ENCODE peak calls at places on chromosome 1, in seven cellular contexts. H is astrocyte of the cerebellum; P is ovary; A is A673; X is OCI-LY7; M is Caco-2; G is CD8-positive, alpha-beta T cell. K is an unnamed sample.
A peak's percentile ranks its signal among the peaks of the same experiment; 100 is the strongest.

GRCh38 chr1:65343286-65343685 is 33.9 kb downstream of the DNAJC6 start:
- DNase-seq in H (no peak), M (no peak), G (no peak), X (no peak), P (no peak), A (no peak), K (peak; percentile 92)

GRCh38 chr1:150514913-150515327 is 632 bp upstream of the FALEC start:
- DNase-seq in H (no peak), P (no peak), G (no peak), A (no peak), X (no peak), M (no peak), K (no peak)

GRCh38 chr1:119409731-119410130 is 5.2 kb upstream of the HSD3B2 start:
- DNase-seq in A (no peak), M (no peak), H (peak; percentile 46), P (no peak), X (no peak), G (no peak), K (no peak)

GRCh38 chr1:205360891-205361290 is 4.2 kb upstream of the KLHDC8A start:
- DNase-seq in P (no peak), A (no peak), X (no peak), M (no peak), G (no peak), H (no peak), K (no peak)

GRCh38 chr1:34013958-34014737 is 150.3 kb downstream of the HMGB4 start:
- DNase-seq in X (no peak), H (no peak), M (peak; percentile 7), A (peak; percentile 38), G (no peak), P (no peak), K (peak; percentile 5)

GRCh38 chr1:157090196-157090647 is 9.4 kb downstream of the ETV3L start:
- DNase-seq in G (peak; percentile 75), H (peak; percentile 75), X (peak; percentile 78), A (peak; percentile 95), M (peak; percentile 90), P (peak; percentile 83), K (peak; percentile 90)

GRCh38 chr1:201259476-201260235 is 23.6 kb upstream of the PKP1 start:
- DNase-seq in P (no peak), M (no peak), A (no peak), X (no peak), G (no peak), H (no peak), K (peak; percentile 96)

GRCh38 chr1:53346814-53347176 is 18.9 kb upstream of the LRP8 start:
- DNase-seq in P (no peak), X (no peak), A (no peak), M (no peak), G (no peak), H (no peak), K (no peak)

GRCh38 chr1:43305461-43305860 is 4.7 kb downstream of the TIE1 start:
- DNase-seq in A (no peak), P (no peak), X (peak; percentile 69), H (no peak), G (no peak), M (no peak), K (no peak)

GRCh38 chr1:1894354-1895049 is 3.6 kb upstream of the GNB1 start:
- DNase-seq in P (peak; percentile 44), A (peak; percentile 47), H (no peak), G (no peak), X (peak; percentile 80), M (peak; percentile 52), K (peak; percentile 28)

GRCh38 chr1:160658162-160658955 is 11.5 kb upstream of the SLAMF1 start:
- DNase-seq in A (no peak), P (no peak), M (peak; percentile 86), X (no peak), H (no peak), G (no peak), K (no peak)

DNA sequence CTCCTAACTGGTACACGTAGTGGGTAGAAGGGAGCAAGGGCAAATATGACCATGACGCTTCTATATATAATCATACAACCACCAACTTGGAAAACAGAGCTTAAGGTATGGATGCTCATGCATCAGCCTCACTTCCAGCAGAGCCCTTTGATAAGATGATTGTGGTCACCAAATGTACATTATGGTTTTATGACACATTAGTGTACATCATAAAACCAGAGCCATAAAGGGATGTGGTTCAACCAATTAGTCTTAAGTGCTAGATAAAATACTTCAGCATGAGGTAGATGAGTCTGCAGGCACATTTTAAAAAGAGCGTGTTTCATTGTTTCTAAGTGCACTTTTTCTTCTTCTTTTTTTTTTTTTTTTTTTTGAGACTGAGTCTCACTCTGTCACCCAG is 43.7 kb downstream of the NIBAN1 start:
- DNase-seq in P (no peak), X (no peak), M (no peak), G (no peak), H (no peak), A (no peak), K (no peak)
- TF ChIP-seq CTCF in P (no peak), X (no peak), M (no peak), G (no peak), H (no peak), A (no peak), K (no peak)

DNA sequence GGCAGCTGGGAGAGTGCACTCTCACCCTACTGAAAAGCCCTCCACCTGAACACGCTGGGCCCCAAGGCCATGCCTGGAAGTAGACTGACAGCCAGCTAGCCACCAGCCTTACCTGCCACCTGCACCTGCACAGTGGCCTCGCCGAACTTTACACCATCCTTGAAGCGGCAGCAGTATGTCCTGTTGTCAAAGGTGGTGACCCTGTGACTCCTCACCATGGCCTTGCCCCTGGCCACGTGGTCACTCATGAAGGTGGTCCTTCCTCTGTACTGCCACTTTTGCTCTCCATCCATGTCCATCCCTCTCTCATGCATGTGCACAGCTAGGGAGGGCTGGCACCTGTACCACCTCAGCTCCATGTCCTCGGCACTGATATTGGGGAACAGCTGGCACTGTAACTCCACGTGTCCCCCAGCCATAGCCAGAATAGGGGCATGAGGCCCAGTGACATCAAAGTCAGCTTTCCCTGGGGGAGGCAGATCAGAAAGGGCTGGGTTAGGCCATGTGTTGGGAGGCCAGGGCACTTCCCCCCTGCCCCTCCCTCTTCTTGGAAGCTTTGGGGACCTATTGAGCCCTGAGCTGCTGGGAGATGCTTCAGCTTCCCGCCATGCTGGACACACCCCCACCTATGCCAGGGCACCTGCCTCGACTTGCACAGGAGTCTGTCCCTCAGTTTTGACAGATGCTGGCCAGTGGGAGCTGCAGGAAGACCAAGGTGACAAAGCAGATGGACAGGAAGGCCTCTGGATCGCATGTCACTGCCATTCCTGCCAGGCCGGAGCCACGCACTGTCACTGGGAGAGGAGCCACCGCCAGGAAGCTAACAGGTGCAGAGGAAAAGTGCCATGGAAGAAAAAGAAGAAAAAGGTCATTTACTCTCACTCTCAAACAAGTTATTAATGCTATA is 24.6 kb downstream of the RNF187 start:
- DNase-seq in G (no peak), A (no peak), H (no peak), X (no peak), M (no peak), P (no peak), K (no peak)
- TF ChIP-seq CTCF in G (no peak), A (no peak), H (no peak), X (no peak), M (no peak), P (no peak), K (no peak)

GRCh38 chr1:91555074-91555730 is 54.6 kb downstream of the CDC7 start:
- DNase-seq in X (no peak), G (no peak), H (no peak), A (peak; percentile 6), P (peak; percentile 23), M (peak; percentile 10), K (peak; percentile 6)
- TF ChIP-seq CTCF in X (no peak), G (no peak), H (peak; percentile 65), A (peak; percentile 32), P (peak; percentile 47), M (peak; percentile 28), K (no peak)

GRCh38 chr1:174358786-174359453 is 88.8 kb upstream of the GPR52 start:
- DNase-seq in X (no peak), M (no peak), P (no peak), H (no peak), G (no peak), A (peak; percentile 69), K (no peak)
- TF ChIP-seq CTCF in X (peak; percentile 53), M (no peak), P (no peak), H (no peak), G (no peak), A (peak; percentile 24), K (no peak)